ENCODE peak calls at places on chromosomes 13 and 19, in six cellular contexts. One of them, this sample, is unnamed.
A peak's percentile ranks its signal among the peaks of the same experiment; 100 is the strongest.

GRCh38 chr13:32783067-32783466 is 196.8 kb downstream of the PDS5B start:
- DNase-seq in bronchial epithelial cell: peak; percentile 23
- DNase-seq in ovary: no peak
- DNase-seq in pancreas: no peak
- DNase-seq in NCI-H1105: no peak
- DNase-seq in CD4-positive, alpha-beta memory T cell: no peak
- DNase-seq in this sample: no peak

GRCh38 chr19:1042689-1043511 is 3.0 kb downstream of the ABCA7 start:
- DNase-seq in bronchial epithelial cell: no peak
- DNase-seq in ovary: peak; percentile 46
- DNase-seq in pancreas: peak; percentile 83
- DNase-seq in NCI-H1105: peak; percentile 62
- DNase-seq in CD4-positive, alpha-beta memory T cell: no peak
- DNase-seq in this sample: no peak

GRCh38 chr13:50344717-50345116 is 329.5 kb downstream of the KCNRG start:
- DNase-seq in bronchial epithelial cell: peak; percentile 10
- DNase-seq in ovary: no peak
- DNase-seq in pancreas: no peak
- DNase-seq in NCI-H1105: no peak
- DNase-seq in CD4-positive, alpha-beta memory T cell: no peak
- DNase-seq in this sample: no peak

GRCh38 chr19:24127601-24128000 is 40.6 kb downstream of the ZNF254 start:
- DNase-seq in bronchial epithelial cell: no peak
- DNase-seq in ovary: no peak
- DNase-seq in pancreas: no peak
- DNase-seq in NCI-H1105: no peak
- DNase-seq in CD4-positive, alpha-beta memory T cell: no peak
- DNase-seq in this sample: no peak

GRCh38 chr19:3606690-3607289 is at the start of gene TBXA2R:
- DNase-seq in bronchial epithelial cell: peak; percentile 18
- DNase-seq in ovary: peak; percentile 88
- DNase-seq in pancreas: no peak
- DNase-seq in NCI-H1105: no peak
- DNase-seq in CD4-positive, alpha-beta memory T cell: no peak
- DNase-seq in this sample: no peak

GRCh38 chr19:39479916-39480315 is 722 bp upstream of the TIMM50 start:
- DNase-seq in bronchial epithelial cell: peak; percentile 8
- DNase-seq in ovary: no peak
- DNase-seq in pancreas: no peak
- DNase-seq in NCI-H1105: no peak
- DNase-seq in CD4-positive, alpha-beta memory T cell: no peak
- DNase-seq in this sample: no peak

GRCh38 chr13:76732367-76732766 is 153.8 kb downstream of the KCTD12 start:
- DNase-seq in bronchial epithelial cell: no peak
- DNase-seq in ovary: no peak
- DNase-seq in pancreas: no peak
- DNase-seq in NCI-H1105: no peak
- DNase-seq in CD4-positive, alpha-beta memory T cell: no peak
- DNase-seq in this sample: no peak

GRCh38 chr13:81197966-81198365 is 857.0 kb upstream of the SPRY2 start:
- DNase-seq in bronchial epithelial cell: no peak
- DNase-seq in ovary: no peak
- DNase-seq in pancreas: no peak
- DNase-seq in NCI-H1105: no peak
- DNase-seq in CD4-positive, alpha-beta memory T cell: no peak
- DNase-seq in this sample: no peak

GRCh38 chr13:96020155-96020575 is 33.0 kb downstream of the UGGT2 start:
- DNase-seq in bronchial epithelial cell: peak; percentile 63
- DNase-seq in ovary: no peak
- DNase-seq in pancreas: no peak
- DNase-seq in NCI-H1105: peak; percentile 8
- DNase-seq in CD4-positive, alpha-beta memory T cell: no peak
- DNase-seq in this sample: peak; percentile 50

GRCh38 chr13:110929104-110929777 is 14.4 kb upstream of the ANKRD10 start:
- DNase-seq in bronchial epithelial cell: no peak
- DNase-seq in ovary: no peak
- DNase-seq in pancreas: no peak
- DNase-seq in NCI-H1105: no peak
- DNase-seq in CD4-positive, alpha-beta memory T cell: no peak
- DNase-seq in this sample: no peak

GRCh38 chr13:66915596-66916185 is 314.4 kb downstream of the PCDH9 start:
- DNase-seq in bronchial epithelial cell: peak; percentile 75
- DNase-seq in ovary: no peak
- DNase-seq in pancreas: no peak
- DNase-seq in NCI-H1105: no peak
- DNase-seq in CD4-positive, alpha-beta memory T cell: no peak
- DNase-seq in this sample: peak; percentile 11

GRCh38 chr13:84641491-84641890 is 759.2 kb upstream of the SLITRK1 start:
- DNase-seq in bronchial epithelial cell: no peak
- DNase-seq in ovary: no peak
- DNase-seq in pancreas: no peak
- DNase-seq in NCI-H1105: no peak
- DNase-seq in CD4-positive, alpha-beta memory T cell: no peak
- DNase-seq in this sample: no peak

GRCh38 chr13:46134961-46135522 is 30.2 kb upstream of the CPB2 start:
- DNase-seq in bronchial epithelial cell: peak; percentile 90
- DNase-seq in ovary: no peak
- DNase-seq in pancreas: no peak
- DNase-seq in NCI-H1105: peak; percentile 20
- DNase-seq in CD4-positive, alpha-beta memory T cell: no peak
- DNase-seq in this sample: peak; percentile 82

GRCh38 chr19:8251025-8251472 is 41.9 kb downstream of the CERS4 start:
- DNase-seq in bronchial epithelial cell: no peak
- DNase-seq in ovary: peak; percentile 49
- DNase-seq in pancreas: peak; percentile 89
- DNase-seq in NCI-H1105: no peak
- DNase-seq in CD4-positive, alpha-beta memory T cell: no peak
- DNase-seq in this sample: no peak

GRCh38 chr19:55086730-55087541 is 11.3 kb downstream of the EPS8L1 start:
- DNase-seq in bronchial epithelial cell: peak; percentile 86
- DNase-seq in ovary: peak; percentile 94
- DNase-seq in pancreas: peak; percentile 84
- DNase-seq in NCI-H1105: peak; percentile 93
- DNase-seq in CD4-positive, alpha-beta memory T cell: no peak
- DNase-seq in this sample: peak; percentile 74

GRCh38 chr19:36850646-36851442 is at the start of gene ZNF345:
- DNase-seq in bronchial epithelial cell: peak; percentile 89
- DNase-seq in ovary: peak; percentile 91
- DNase-seq in pancreas: peak; percentile 92
- DNase-seq in NCI-H1105: peak; percentile 95
- DNase-seq in CD4-positive, alpha-beta memory T cell: peak; percentile 87
- DNase-seq in this sample: peak; percentile 81

GRCh38 chr19:39514840-39515550 is at the start of gene SELENOV:
- DNase-seq in bronchial epithelial cell: no peak
- DNase-seq in ovary: no peak
- DNase-seq in pancreas: no peak
- DNase-seq in NCI-H1105: no peak
- DNase-seq in CD4-positive, alpha-beta memory T cell: no peak
- DNase-seq in this sample: no peak

GRCh38 chr19:39199025-39199424 is 2.3 kb downstream of the NCCRP1 start:
- DNase-seq in bronchial epithelial cell: no peak
- DNase-seq in ovary: peak; percentile 72
- DNase-seq in pancreas: peak; percentile 95
- DNase-seq in NCI-H1105: no peak
- DNase-seq in CD4-positive, alpha-beta memory T cell: no peak
- DNase-seq in this sample: no peak

GRCh38 chr19:48354332-48354992 is 9.3 kb downstream of the TMEM143 start:
- DNase-seq in bronchial epithelial cell: no peak
- DNase-seq in ovary: no peak
- DNase-seq in pancreas: no peak
- DNase-seq in NCI-H1105: no peak
- DNase-seq in CD4-positive, alpha-beta memory T cell: no peak
- DNase-seq in this sample: no peak

This sample was measured in RWPE1.